ENCODE peak calls at places on chromosomes 7 and 10, in four cellular contexts. One of them, this sample, is unnamed.

GRCh38 chr10:84805149-84805548 is 476.8 kb downstream of the CCSER2 start:
- DNase-seq in CD4-positive, CD25-positive, alpha-beta regulatory T cell: no peak
- DNase-seq in AG08395: no peak
- DNase-seq in activated CD4-positive, alpha-beta T cell treated with anti-CD3 and anti-CD28 coated beads for 24 hours: no peak
- DNase-seq in this sample: no peak

GRCh38 chr7:87797798-87798403 is 78.3 kb downstream of the SLC25A40 start:
- DNase-seq in CD4-positive, CD25-positive, alpha-beta regulatory T cell: peak
- DNase-seq in AG08395: peak
- DNase-seq in activated CD4-positive, alpha-beta T cell treated with anti-CD3 and anti-CD28 coated beads for 24 hours: no peak
- DNase-seq in this sample: no peak

GRCh38 chr10:100634034-100634433 is 98.3 kb downstream of the HIF1AN start:
- DNase-seq in CD4-positive, CD25-positive, alpha-beta regulatory T cell: no peak
- DNase-seq in AG08395: no peak
- DNase-seq in activated CD4-positive, alpha-beta T cell treated with anti-CD3 and anti-CD28 coated beads for 24 hours: no peak
- DNase-seq in this sample: no peak

GRCh38 chr10:8435186-8436055 is 380.9 kb downstream of the GATA3 start:
- DNase-seq in CD4-positive, CD25-positive, alpha-beta regulatory T cell: no peak
- DNase-seq in AG08395: no peak
- DNase-seq in activated CD4-positive, alpha-beta T cell treated with anti-CD3 and anti-CD28 coated beads for 24 hours: no peak
- DNase-seq in this sample: no peak

GRCh38 chr10:130351466-130352290 is 215.5 kb downstream of the GLRX3 start:
- DNase-seq in CD4-positive, CD25-positive, alpha-beta regulatory T cell: no peak
- DNase-seq in AG08395: no peak
- DNase-seq in activated CD4-positive, alpha-beta T cell treated with anti-CD3 and anti-CD28 coated beads for 24 hours: no peak
- DNase-seq in this sample: no peak

GRCh38 chr10:132446661-132447445 is 49.9 kb downstream of the PWWP2B start:
- DNase-seq in CD4-positive, CD25-positive, alpha-beta regulatory T cell: peak
- DNase-seq in AG08395: peak
- DNase-seq in activated CD4-positive, alpha-beta T cell treated with anti-CD3 and anti-CD28 coated beads for 24 hours: peak
- DNase-seq in this sample: peak

GRCh38 chr10:71623098-71623985 is 96.2 kb downstream of the C10orf105 start:
- DNase-seq in CD4-positive, CD25-positive, alpha-beta regulatory T cell: no peak
- DNase-seq in AG08395: peak
- DNase-seq in activated CD4-positive, alpha-beta T cell treated with anti-CD3 and anti-CD28 coated beads for 24 hours: no peak
- DNase-seq in this sample: no peak

GRCh38 chr10:96964131-96964530 is 132.0 kb downstream of the LCOR start:
- DNase-seq in CD4-positive, CD25-positive, alpha-beta regulatory T cell: no peak
- DNase-seq in AG08395: no peak
- DNase-seq in activated CD4-positive, alpha-beta T cell treated with anti-CD3 and anti-CD28 coated beads for 24 hours: no peak
- DNase-seq in this sample: no peak

GRCh38 chr10:9137368-9137767 is 1082.9 kb downstream of the GATA3 start:
- DNase-seq in CD4-positive, CD25-positive, alpha-beta regulatory T cell: no peak
- DNase-seq in AG08395: no peak
- DNase-seq in activated CD4-positive, alpha-beta T cell treated with anti-CD3 and anti-CD28 coated beads for 24 hours: no peak
- DNase-seq in this sample: no peak

GRCh38 chr7:67251986-67252558 is 255.4 kb downstream of the TYW1 start:
- DNase-seq in CD4-positive, CD25-positive, alpha-beta regulatory T cell: no peak
- DNase-seq in AG08395: no peak
- DNase-seq in activated CD4-positive, alpha-beta T cell treated with anti-CD3 and anti-CD28 coated beads for 24 hours: no peak
- DNase-seq in this sample: no peak

GRCh38 chr7:108321359-108321758 is 134.9 kb downstream of the NRCAM start:
- DNase-seq in CD4-positive, CD25-positive, alpha-beta regulatory T cell: no peak
- DNase-seq in AG08395: no peak
- DNase-seq in activated CD4-positive, alpha-beta T cell treated with anti-CD3 and anti-CD28 coated beads for 24 hours: no peak
- DNase-seq in this sample: no peak

GRCh38 chr7:125775319-125775718 is 845.7 kb upstream of the POT1 start:
- DNase-seq in CD4-positive, CD25-positive, alpha-beta regulatory T cell: no peak
- DNase-seq in AG08395: no peak
- DNase-seq in activated CD4-positive, alpha-beta T cell treated with anti-CD3 and anti-CD28 coated beads for 24 hours: no peak
- DNase-seq in this sample: no peak

GRCh38 chr10:14481752-14482151 is 151.0 kb upstream of the FRMD4A start:
- DNase-seq in CD4-positive, CD25-positive, alpha-beta regulatory T cell: no peak
- DNase-seq in AG08395: no peak
- DNase-seq in activated CD4-positive, alpha-beta T cell treated with anti-CD3 and anti-CD28 coated beads for 24 hours: no peak
- DNase-seq in this sample: no peak

GRCh38 chr7:85068796-85069195 is 118.1 kb downstream of the SEMA3D start:
- DNase-seq in CD4-positive, CD25-positive, alpha-beta regulatory T cell: no peak
- DNase-seq in AG08395: peak
- DNase-seq in activated CD4-positive, alpha-beta T cell treated with anti-CD3 and anti-CD28 coated beads for 24 hours: no peak
- DNase-seq in this sample: no peak

GRCh38 chr10:61844116-61844515 is 57.4 kb upstream of the ARID5B start:
- DNase-seq in CD4-positive, CD25-positive, alpha-beta regulatory T cell: no peak
- DNase-seq in AG08395: no peak
- DNase-seq in activated CD4-positive, alpha-beta T cell treated with anti-CD3 and anti-CD28 coated beads for 24 hours: no peak
- DNase-seq in this sample: no peak

GRCh38 chr10:3867454-3868273 is 82.7 kb upstream of the KLF6 start:
- DNase-seq in CD4-positive, CD25-positive, alpha-beta regulatory T cell: no peak
- DNase-seq in AG08395: no peak
- DNase-seq in activated CD4-positive, alpha-beta T cell treated with anti-CD3 and anti-CD28 coated beads for 24 hours: no peak
- DNase-seq in this sample: no peak

GRCh38 chr10:71788954-71789353 is 15.6 kb upstream of the VSIR start:
- DNase-seq in CD4-positive, CD25-positive, alpha-beta regulatory T cell: no peak
- DNase-seq in AG08395: no peak
- DNase-seq in activated CD4-positive, alpha-beta T cell treated with anti-CD3 and anti-CD28 coated beads for 24 hours: no peak
- DNase-seq in this sample: no peak